ENCODE peak calls at places on chromosomes 1 and 21, in five cellular contexts. Y is mammary epithelial cell; O is CD4-positive, CD25-positive, alpha-beta regulatory T cell; B is H9; Z is HL-60. M is an unnamed sample.

GRCh38 chr1:119453021-119453420 is 38.1 kb downstream of the HSD3B2 start:
- DNase-seq in Y (peak; percentile 94), O (no peak), B (no peak), Z (no peak), M (no peak)

GRCh38 chr1:33074193-33074945 is 6.6 kb upstream of the AZIN2 start:
- DNase-seq in Y (no peak), O (no peak), B (no peak), Z (no peak), M (no peak)

GRCh38 chr1:88763649-88764406 is 79.8 kb downstream of the PKN2 start:
- DNase-seq in Y (peak; percentile 20), O (no peak), B (no peak), Z (no peak), M (no peak)

GRCh38 chr1:181482001-181482430 is 1.3 kb upstream of the CACNA1E start:
- DNase-seq in Y (no peak), O (no peak), B (peak; percentile 39), Z (no peak), M (no peak)

GRCh38 chr21:27648560-27648959 is 681.7 kb upstream of the ADAMTS5 start:
- DNase-seq in Y (peak; percentile 85), O (no peak), B (no peak), Z (no peak), M (no peak)

GRCh38 chr1:41751804-41752513 is 166.8 kb downstream of the HIVEP3 start:
- DNase-seq in Y (no peak), O (no peak), B (no peak), Z (peak; percentile 51), M (no peak)

GRCh38 chr1:100164226-100164625 is 13.8 kb downstream of the LRRC39 start:
- DNase-seq in Y (no peak), O (no peak), B (no peak), Z (no peak), M (no peak)

GRCh38 chr1:210940081-210940617 is 193.8 kb downstream of the KCNH1 start:
- DNase-seq in Y (no peak), O (peak; percentile 1), B (no peak), Z (no peak), M (no peak)

GRCh38 chr1:197736689-197737088 is 38.6 kb downstream of the DENND1B start:
- DNase-seq in Y (peak; percentile 85), O (no peak), B (no peak), Z (no peak), M (no peak)

GRCh38 chr1:156849151-156849496 is 9.8 kb downstream of the INSRR start:
- DNase-seq in Y (no peak), O (no peak), B (no peak), Z (no peak), M (no peak)
- H3K27me3 ChIP-seq in Y (peaks cover 3% of the 10 kb centered on the region), O (peaks cover 16% of the 10 kb centered on the region), B (peaks cover 59% of the 10 kb centered on the region), Z (peaks cover 55% of the 10 kb centered on the region), M (peaks cover 3% of the 10 kb centered on the region)

GRCh38 chr1:12172042-12172851 is 5.5 kb downstream of the TNFRSF1B start:
- DNase-seq in Y (no peak), O (peak; percentile 66), B (no peak), Z (no peak), M (peak; percentile 77)

GRCh38 chr1:12168451-12169160 is 1.8 kb downstream of the TNFRSF1B start:
- DNase-seq in Y (no peak), O (peak; percentile 52), B (no peak), Z (no peak), M (no peak)

GRCh38 chr1:12171206-12172041 is 4.6 kb downstream of the TNFRSF1B start:
- DNase-seq in Y (no peak), O (peak; percentile 80), B (no peak), Z (no peak), M (peak; percentile 40)

GRCh38 chr1:12169442-12170135 is 2.8 kb downstream of the TNFRSF1B start:
- DNase-seq in Y (no peak), O (peak; percentile 50), B (no peak), Z (no peak), M (no peak)

GRCh38 chr1:12170263-12170671 is 3.5 kb downstream of the TNFRSF1B start:
- DNase-seq in Y (no peak), O (peak; percentile 68), B (no peak), Z (no peak), M (no peak)
- H3K27me3 ChIP-seq in Y (peaks cover 10% of the 10 kb centered on the region), O (no peaks in the 10 kb centered on the region), B (no peaks in the 10 kb centered on the region), Z (no peaks in the 10 kb centered on the region), M (no peaks in the 10 kb centered on the region)

GRCh38 chr1:1163538-1164070 is 10.1 kb upstream of the TTLL10 start:
- DNase-seq in Y (no peak), O (no peak), B (no peak), Z (no peak), M (no peak)

GRCh38 chr1:1161078-1161682 is 12.5 kb upstream of the TTLL10 start:
- DNase-seq in Y (no peak), O (no peak), B (no peak), Z (no peak), M (no peak)

GRCh38 chr1:1162597-1163537 is 10.8 kb upstream of the TTLL10 start:
- DNase-seq in Y (peak; percentile 76), O (no peak), B (peak; percentile 90), Z (no peak), M (no peak)

GRCh38 chr1:1160281-1160930 is 13.3 kb upstream of the TTLL10 start:
- DNase-seq in Y (no peak), O (no peak), B (no peak), Z (no peak), M (no peak)

DNA sequence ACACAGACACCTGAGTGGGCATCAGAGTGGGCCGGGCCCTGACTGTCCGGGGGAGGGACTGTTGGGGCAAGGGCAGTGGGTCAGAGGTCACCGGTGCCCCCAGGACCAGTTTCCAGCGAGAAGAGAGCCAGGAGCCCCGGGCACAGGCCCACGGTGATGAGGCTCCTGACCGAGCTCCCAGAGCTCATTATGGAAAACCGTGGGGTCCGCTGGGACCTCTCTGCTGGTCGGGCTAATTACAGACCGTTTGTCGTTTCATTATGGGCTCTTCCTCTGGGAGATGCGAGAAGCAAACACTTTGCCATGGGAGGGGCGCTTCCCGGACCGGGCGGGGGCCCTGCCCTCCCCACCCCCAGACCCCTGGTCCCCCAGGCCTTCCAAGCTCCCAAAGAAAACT is 12.0 kb upstream of the TTLL10 start:
- DNase-seq in Y (no peak), O (no peak), B (no peak), Z (no peak), M (no peak)
- H3K27me3 ChIP-seq in Y (no peaks in the 10 kb centered on the region), O (no peaks in the 10 kb centered on the region), B (no peaks in the 10 kb centered on the region), Z (no peaks in the 10 kb centered on the region), M (no peaks in the 10 kb centered on the region)

DNA sequence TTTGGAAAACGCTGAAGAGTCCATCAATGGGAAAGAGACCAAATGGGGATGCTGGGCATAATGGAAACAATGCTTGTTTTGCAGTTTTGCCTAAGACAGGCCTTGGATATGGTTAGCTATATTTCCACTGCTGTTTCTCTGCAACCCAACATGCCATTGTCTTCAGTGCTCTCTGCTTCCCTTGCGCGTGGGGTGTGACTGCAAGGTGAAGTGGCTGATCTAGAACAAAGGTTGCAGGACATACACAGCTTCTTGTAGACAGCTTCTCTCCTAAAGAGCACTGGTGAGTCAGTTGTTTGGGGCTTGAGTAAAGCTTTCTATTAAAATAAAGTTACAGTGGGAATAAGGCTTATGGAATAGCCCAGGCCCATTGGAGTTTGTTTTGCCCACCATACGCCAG is 33.0 kb downstream of the RUNX1 start:
- DNase-seq in Y (no peak), O (no peak), B (no peak), Z (no peak), M (no peak)
- H3K27me3 ChIP-seq in Y (no peaks in the 10 kb centered on the region), O (no peaks in the 10 kb centered on the region), B (no peaks in the 10 kb centered on the region), Z (no peaks in the 10 kb centered on the region), M (no peaks in the 10 kb centered on the region)